ENCODE peak calls at places on chromosome 17, in ten cellular contexts. C is mucosa of descending colon, S is AG04450, N is neural progenitor cell, A is colonic mucosa, T is AG04449, H is AG10803, K is prostate gland, Z is heart right ventricle, D is A549. E is an unnamed sample.
A peak's percentile ranks its signal among the peaks of the same experiment; 100 is the strongest.

GRCh38 chr17:72661093-72661944 is 431.2 kb downstream of the SLC39A11 start:
- DNase-seq in C (no peak), S (no peak), N (no peak), A (no peak), T (no peak), H (no peak), K (peak; percentile 77), Z (no peak), D (no peak), E (peak; percentile 99)

GRCh38 chr17:11900655-11901054 is 96.6 kb downstream of the ZNF18 start:
- DNase-seq in C (no peak), S (no peak), N (no peak), A (no peak), T (no peak), H (no peak), K (no peak), Z (no peak), D (no peak), E (no peak)

GRCh38 chr17:67150826-67151225 is 94.2 kb downstream of the HELZ start:
- DNase-seq in C (peak; percentile 14), S (no peak), N (no peak), A (peak; percentile 38), T (no peak), H (no peak), K (no peak), Z (no peak), D (no peak), E (no peak)

GRCh38 chr17:9768381-9768934 is 22.9 kb downstream of the DHRS7C start:
- DNase-seq in C (peak; percentile 11), S (no peak), N (peak; percentile 56), A (no peak), T (no peak), H (peak; percentile 44), K (no peak), Z (no peak), D (peak; percentile 55), E (peak; percentile 41)

GRCh38 chr17:67246648-67247415 is 1.8 kb upstream of the HELZ start:
- DNase-seq in C (peak; percentile 57), S (no peak), N (peak; percentile 28), A (peak; percentile 80), T (no peak), H (no peak), K (peak; percentile 65), Z (no peak), D (peak; percentile 71), E (peak; percentile 99)

GRCh38 chr17:78806451-78806850 is 24.4 kb upstream of the CYTH1 start:
- DNase-seq in C (peak; percentile 27), S (no peak), N (no peak), A (no peak), T (no peak), H (no peak), K (no peak), Z (no peak), D (peak; percentile 53), E (peak; percentile 37)

GRCh38 chr17:31919802-31920525 is 16.8 kb upstream of the SUZ12 start:
- DNase-seq in C (no peak), S (peak; percentile 34), N (no peak), A (no peak), T (no peak), H (no peak), K (no peak), Z (no peak), D (no peak), E (peak; percentile 21)

GRCh38 chr17:63069245-63069644 is 103.2 kb downstream of the TANC2 start:
- DNase-seq in C (no peak), S (no peak), N (no peak), A (no peak), T (no peak), H (no peak), K (no peak), Z (no peak), D (no peak), E (no peak)

GRCh38 chr17:59723041-59723440 is 15.6 kb downstream of the VMP1 start:
- DNase-seq in C (no peak), S (no peak), N (no peak), A (no peak), T (no peak), H (no peak), K (no peak), Z (no peak), D (no peak), E (no peak)

GRCh38 chr17:29112780-29113295 is 67.4 kb downstream of the MYO18A start:
- DNase-seq in C (no peak), S (no peak), N (no peak), A (no peak), T (no peak), H (peak; percentile 69), K (peak; percentile 19), Z (peak; percentile 52), D (no peak), E (no peak)

DNA sequence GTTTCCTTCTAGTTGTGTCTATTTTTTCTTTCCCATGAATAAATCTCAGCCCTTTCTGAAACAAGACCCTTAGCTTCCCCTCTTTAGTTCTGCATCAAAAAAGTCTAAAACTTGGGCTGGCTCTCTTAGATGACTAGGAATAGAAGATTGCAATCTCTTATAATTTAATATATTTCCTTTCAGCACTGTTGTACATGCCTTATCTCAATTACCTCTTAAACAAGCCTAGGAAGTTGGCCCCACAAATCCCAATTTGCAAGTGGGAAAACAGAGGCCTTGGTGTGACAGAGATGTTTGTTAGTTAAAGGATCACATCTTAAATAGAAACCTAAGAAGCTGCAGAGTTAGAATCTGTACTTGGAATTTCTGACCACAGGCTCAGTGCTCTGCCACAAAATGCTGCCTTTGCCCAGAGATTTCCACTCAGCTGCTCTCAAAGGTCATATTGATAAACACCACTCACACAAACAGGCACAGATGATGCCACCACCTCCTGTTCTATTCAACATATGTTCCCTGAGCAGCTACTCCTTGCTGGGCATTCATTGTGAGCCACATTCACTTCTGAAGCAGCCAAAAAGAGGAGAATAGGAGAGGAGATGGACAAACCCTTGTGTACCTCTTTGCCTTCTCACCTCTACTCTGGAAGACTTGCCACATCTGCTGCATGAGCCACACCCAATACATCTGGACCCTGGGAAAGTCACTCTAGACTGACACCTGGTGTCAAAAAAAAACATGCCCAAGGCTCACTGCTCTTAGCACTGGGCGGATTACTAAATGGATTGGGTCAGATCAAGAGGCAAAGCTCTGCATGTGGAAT is 5.5 kb downstream of the CCDC182 start:
- DNase-seq in C (peak; percentile 30), S (no peak), N (peak; percentile 73), A (peak; percentile 20), T (no peak), H (no peak), K (no peak), Z (no peak), D (peak; percentile 54), E (peak; percentile 70)
- TF ChIP-seq CTCF in C (no peak), S (peak; percentile 23), N (peak; percentile 61), A (peak; percentile 24), T (no peak), H (no peak), K (peak; percentile 23), Z (peak; percentile 47), D (peak; percentile 63), E (peak; percentile 71)

DNA sequence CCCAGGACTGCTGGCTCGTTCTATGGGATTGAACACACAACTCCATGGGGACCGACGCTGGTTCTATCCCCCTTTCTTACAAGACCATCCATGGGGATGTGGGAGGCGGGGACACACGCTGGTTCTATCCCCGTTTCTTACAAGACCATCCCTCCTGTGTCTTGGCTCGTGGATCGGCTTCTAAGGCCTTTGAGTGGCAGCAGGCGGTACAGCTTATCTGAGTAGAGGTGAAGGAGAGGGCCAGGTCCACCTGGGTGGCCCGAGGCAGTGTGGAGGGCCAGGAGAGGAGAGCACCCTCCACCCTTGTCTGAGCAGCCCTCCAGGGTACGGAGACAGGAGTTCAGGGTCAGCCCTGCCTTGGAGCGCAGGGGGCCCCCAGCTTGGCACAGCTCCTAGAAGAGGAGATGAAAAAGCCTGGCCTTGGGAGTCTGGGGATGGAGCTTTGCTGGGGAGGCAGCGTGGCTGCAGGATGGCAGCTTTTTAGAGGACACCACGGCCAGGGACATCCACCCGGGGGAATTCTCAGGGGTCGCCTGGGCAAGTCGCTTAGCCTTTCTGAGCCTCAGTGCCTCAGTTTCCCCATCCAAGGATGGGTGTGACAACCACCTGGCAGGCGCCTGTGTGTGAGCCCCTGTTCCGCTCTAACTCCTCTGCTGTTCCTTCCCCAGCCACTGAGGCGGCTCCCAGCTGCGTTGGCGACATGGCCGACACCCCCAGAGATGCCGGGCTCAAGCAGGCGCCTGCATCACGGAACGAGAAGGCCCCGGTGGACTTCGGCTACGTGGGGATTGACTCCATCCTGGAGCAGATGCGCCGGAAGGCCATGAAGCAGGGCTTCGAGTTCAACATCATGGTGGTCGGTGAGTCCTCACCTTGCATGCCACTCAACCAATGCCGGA is 341.0 kb downstream of the SEC14L1 start:
- DNase-seq in C (no peak), S (no peak), N (no peak), A (no peak), T (no peak), H (no peak), K (no peak), Z (no peak), D (no peak), E (no peak)
- H3K4me3 ChIP-seq in C (no peak overlapping the region), S (no peak overlapping the region), N (no peak overlapping the region), A (no peak overlapping the region), T (no peak overlapping the region), H (no peak overlapping the region), K (no peak overlapping the region), Z (no peak overlapping the region), D (no peak overlapping the region), E (no peak overlapping the region)

GRCh38 chr17:75771334-75772281 is 6.6 kb upstream of the GALK1 start:
- DNase-seq in C (peak; percentile 65), S (no peak), N (no peak), A (no peak), T (no peak), H (no peak), K (no peak), Z (no peak), D (no peak), E (peak; percentile 63)
- TF ChIP-seq CTCF in C (no peak), S (peak; percentile 31), N (no peak), A (no peak), T (no peak), H (peak; percentile 24), K (no peak), Z (peak; percentile 31), D (peak; percentile 35), E (peak; percentile 51)

DNA sequence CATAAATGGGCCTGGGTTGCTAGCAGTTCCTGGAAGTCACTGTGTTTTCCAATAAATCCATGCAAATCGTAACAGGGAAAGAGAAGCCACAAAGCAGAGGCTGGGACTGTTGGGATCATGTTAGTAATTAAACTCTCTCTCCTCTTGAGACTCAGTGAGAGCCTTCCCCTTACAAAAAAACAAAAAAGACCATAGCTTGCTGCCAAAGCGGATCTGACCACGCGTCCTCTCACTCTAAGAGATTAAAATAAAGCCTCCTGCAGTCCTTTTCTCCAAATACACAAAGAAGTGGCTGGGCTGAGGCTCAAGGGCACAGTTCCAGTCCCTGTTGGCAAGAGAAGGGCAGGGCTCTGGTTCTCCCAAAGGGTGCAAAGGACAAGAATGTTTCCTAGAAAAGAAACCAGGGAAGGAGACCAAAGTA is 38.5 kb downstream of the PIGL start:
- DNase-seq in C (peak; percentile 74), S (no peak), N (peak; percentile 70), A (peak; percentile 79), T (no peak), H (peak; percentile 31), K (peak; percentile 23), Z (peak; percentile 48), D (no peak), E (no peak)
- H3K4me3 ChIP-seq in C (no peak overlapping the region), S (peak overlapping the region; percentile 1), N (no peak overlapping the region), A (no peak overlapping the region), T (no peak overlapping the region), H (no peak overlapping the region), K (no peak overlapping the region), Z (peak overlapping the region; percentile 15), D (no peak overlapping the region), E (no peak overlapping the region)

GRCh38 chr17:80609757-80610156 is 65.1 kb downstream of the RPTOR start:
- DNase-seq in C (no peak), S (no peak), N (no peak), A (no peak), T (no peak), H (no peak), K (no peak), Z (no peak), D (no peak), E (no peak)
- TF ChIP-seq CTCF in C (no peak), S (no peak), N (no peak), A (no peak), T (no peak), H (no peak), K (no peak), Z (no peak), D (no peak), E (no peak)

E was measured in epithelial cell of esophagus.